ENCODE peak calls at places on chromosomes 5 and 9, in ten cellular contexts. One of them, this sample, is unnamed. For H3K4me1, the result is how much of the 10 kb centered on the place peaks cover.

GRCh38 chr9:14515564-14516198 is 177.6 kb downstream of the ZDHHC21 start:
- DNase-seq in PC-9: no peak
- DNase-seq in ascending aorta: no peak
- DNase-seq in BE2C: peak
- DNase-seq in lower lobe of right lung: no peak
- DNase-seq in heart right ventricle: no peak
- DNase-seq in mucosa of descending colon: no peak
- DNase-seq in IMR-90: no peak
- DNase-seq in endodermal cell: peak
- DNase-seq in OCI-LY7: no peak
- DNase-seq in this sample: no peak

GRCh38 chr9:79657891-79658290 is 86.1 kb downstream of the TLE4 start:
- DNase-seq in endodermal cell: no peak
- DNase-seq in lower lobe of right lung: no peak
- DNase-seq in ascending aorta: no peak
- DNase-seq in OCI-LY7: no peak
- DNase-seq in PC-9: no peak
- DNase-seq in heart right ventricle: no peak
- DNase-seq in IMR-90: no peak
- DNase-seq in BE2C: no peak
- DNase-seq in mucosa of descending colon: no peak
- DNase-seq in this sample: no peak

GRCh38 chr9:133729646-133730281 is 8.4 kb downstream of the SARDH start:
- DNase-seq in PC-9: no peak
- DNase-seq in OCI-LY7: no peak
- DNase-seq in lower lobe of right lung: no peak
- DNase-seq in IMR-90: no peak
- DNase-seq in mucosa of descending colon: no peak
- DNase-seq in endodermal cell: peak
- DNase-seq in ascending aorta: peak
- DNase-seq in BE2C: no peak
- DNase-seq in heart right ventricle: no peak
- DNase-seq in this sample: no peak

GRCh38 chr5:9877473-9877872 is 247.3 kb upstream of the TAS2R1 start:
- DNase-seq in BE2C: no peak
- DNase-seq in OCI-LY7: no peak
- DNase-seq in ascending aorta: no peak
- DNase-seq in PC-9: no peak
- DNase-seq in IMR-90: no peak
- DNase-seq in lower lobe of right lung: no peak
- DNase-seq in endodermal cell: no peak
- DNase-seq in mucosa of descending colon: no peak
- DNase-seq in heart right ventricle: no peak
- DNase-seq in this sample: no peak

GRCh38 chr9:12880406-12881016 is 105.7 kb downstream of the LURAP1L start:
- DNase-seq in mucosa of descending colon: no peak
- DNase-seq in heart right ventricle: no peak
- DNase-seq in BE2C: no peak
- DNase-seq in IMR-90: peak
- DNase-seq in ascending aorta: no peak
- DNase-seq in OCI-LY7: no peak
- DNase-seq in lower lobe of right lung: no peak
- DNase-seq in endodermal cell: no peak
- DNase-seq in PC-9: no peak
- DNase-seq in this sample: no peak

GRCh38 chr5:74241751-74242140 is 398.8 kb downstream of the ENC1 start:
- DNase-seq in endodermal cell: peak
- DNase-seq in ascending aorta: no peak
- DNase-seq in lower lobe of right lung: no peak
- DNase-seq in IMR-90: peak
- DNase-seq in PC-9: peak
- DNase-seq in mucosa of descending colon: no peak
- DNase-seq in OCI-LY7: no peak
- DNase-seq in BE2C: no peak
- DNase-seq in heart right ventricle: no peak
- DNase-seq in this sample: no peak

GRCh38 chr9:7780261-7780988 is 19.2 kb downstream of the DMAC1 start:
- DNase-seq in ascending aorta: no peak
- DNase-seq in heart right ventricle: no peak
- DNase-seq in endodermal cell: no peak
- DNase-seq in lower lobe of right lung: no peak
- DNase-seq in PC-9: no peak
- DNase-seq in OCI-LY7: no peak
- DNase-seq in BE2C: no peak
- DNase-seq in IMR-90: peak
- DNase-seq in mucosa of descending colon: no peak
- DNase-seq in this sample: no peak

GRCh38 chr9:109466623-109467590 is 31.2 kb downstream of the PTPN3 start:
- DNase-seq in ascending aorta: no peak
- DNase-seq in heart right ventricle: no peak
- DNase-seq in mucosa of descending colon: no peak
- DNase-seq in BE2C: no peak
- DNase-seq in PC-9: peak
- DNase-seq in lower lobe of right lung: no peak
- DNase-seq in IMR-90: peak
- DNase-seq in endodermal cell: no peak
- DNase-seq in OCI-LY7: no peak
- DNase-seq in this sample: no peak

GRCh38 chr5:123206618-123207320 is 117.7 kb downstream of the PRDM6 start:
- DNase-seq in OCI-LY7: no peak
- DNase-seq in ascending aorta: peak
- DNase-seq in endodermal cell: no peak
- DNase-seq in lower lobe of right lung: no peak
- DNase-seq in PC-9: no peak
- DNase-seq in mucosa of descending colon: no peak
- DNase-seq in IMR-90: peak
- DNase-seq in heart right ventricle: no peak
- DNase-seq in BE2C: no peak
- DNase-seq in this sample: no peak

DNA sequence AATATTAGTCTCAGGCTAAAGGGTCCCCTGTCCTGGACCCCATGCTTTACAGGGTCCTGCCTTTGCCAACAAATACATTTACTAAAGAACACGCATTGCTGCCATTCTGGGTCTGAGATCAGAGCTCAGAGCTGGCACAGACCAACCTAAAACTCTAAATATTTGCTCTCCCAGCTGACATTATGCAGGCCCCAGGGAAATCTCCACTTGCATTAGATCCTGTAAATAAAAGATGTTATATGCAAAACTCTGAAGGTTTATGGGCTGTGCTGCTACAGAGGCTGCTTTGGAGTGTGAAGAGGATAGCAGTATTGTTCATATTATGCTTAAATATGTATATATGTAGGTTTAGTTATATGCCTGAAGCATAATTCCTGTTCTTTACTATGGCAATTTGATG is 35.9 kb upstream of the RANBP3L start:
- DNase-seq in BE2C: no peak
- DNase-seq in ascending aorta: no peak
- DNase-seq in IMR-90: no peak
- DNase-seq in PC-9: no peak
- DNase-seq in heart right ventricle: no peak
- DNase-seq in OCI-LY7: no peak
- DNase-seq in endodermal cell: no peak
- DNase-seq in mucosa of descending colon: no peak
- DNase-seq in lower lobe of right lung: no peak
- DNase-seq in this sample: no peak
- TF ChIP-seq CTCF in BE2C: no peak
- TF ChIP-seq CTCF in ascending aorta: no peak
- TF ChIP-seq CTCF in IMR-90: no peak
- TF ChIP-seq CTCF in PC-9: no peak
- TF ChIP-seq CTCF in heart right ventricle: no peak
- TF ChIP-seq CTCF in OCI-LY7: no peak
- TF ChIP-seq CTCF in endodermal cell: no peak
- TF ChIP-seq CTCF in mucosa of descending colon: no peak
- TF ChIP-seq CTCF in lower lobe of right lung: no peak
- TF ChIP-seq CTCF in this sample: no peak

GRCh38 chr5:36164461-36164860 is 12.6 kb downstream of the SKP2 start:
- DNase-seq in lower lobe of right lung: no peak
- DNase-seq in endodermal cell: no peak
- DNase-seq in mucosa of descending colon: no peak
- DNase-seq in IMR-90: no peak
- DNase-seq in OCI-LY7: no peak
- DNase-seq in PC-9: no peak
- DNase-seq in heart right ventricle: no peak
- DNase-seq in ascending aorta: no peak
- DNase-seq in BE2C: no peak
- DNase-seq in this sample: no peak

GRCh38 chr5:36158144-36158543 is 6.2 kb downstream of the SKP2 start:
- DNase-seq in ascending aorta: no peak
- DNase-seq in OCI-LY7: no peak
- DNase-seq in lower lobe of right lung: no peak
- DNase-seq in PC-9: no peak
- DNase-seq in BE2C: peak
- DNase-seq in IMR-90: peak
- DNase-seq in endodermal cell: no peak
- DNase-seq in heart right ventricle: no peak
- DNase-seq in mucosa of descending colon: no peak
- DNase-seq in this sample: no peak

GRCh38 chr5:36162810-36163486 is 11.0 kb downstream of the SKP2 start:
- DNase-seq in PC-9: no peak
- DNase-seq in mucosa of descending colon: no peak
- DNase-seq in endodermal cell: no peak
- DNase-seq in heart right ventricle: no peak
- DNase-seq in OCI-LY7: no peak
- DNase-seq in IMR-90: no peak
- DNase-seq in BE2C: no peak
- DNase-seq in ascending aorta: no peak
- DNase-seq in lower lobe of right lung: no peak
- DNase-seq in this sample: no peak

GRCh38 chr5:36161317-36161716 is 9.4 kb downstream of the SKP2 start:
- DNase-seq in PC-9: no peak
- DNase-seq in IMR-90: no peak
- DNase-seq in ascending aorta: no peak
- DNase-seq in heart right ventricle: no peak
- DNase-seq in mucosa of descending colon: no peak
- DNase-seq in BE2C: no peak
- DNase-seq in endodermal cell: no peak
- DNase-seq in lower lobe of right lung: no peak
- DNase-seq in OCI-LY7: no peak
- DNase-seq in this sample: no peak

GRCh38 chr5:36160617-36161016 is 8.7 kb downstream of the SKP2 start:
- DNase-seq in OCI-LY7: no peak
- DNase-seq in PC-9: no peak
- DNase-seq in mucosa of descending colon: no peak
- DNase-seq in heart right ventricle: no peak
- DNase-seq in IMR-90: no peak
- DNase-seq in ascending aorta: no peak
- DNase-seq in lower lobe of right lung: no peak
- DNase-seq in endodermal cell: no peak
- DNase-seq in BE2C: no peak
- DNase-seq in this sample: no peak
- H3K4me1 ChIP-seq in OCI-LY7: under half
- H3K4me1 ChIP-seq in PC-9: under half
- H3K4me1 ChIP-seq in mucosa of descending colon: under half
- H3K4me1 ChIP-seq in heart right ventricle: under half
- H3K4me1 ChIP-seq in IMR-90: under half
- H3K4me1 ChIP-seq in ascending aorta: under half
- H3K4me1 ChIP-seq in lower lobe of right lung: under half
- H3K4me1 ChIP-seq in endodermal cell: under half
- H3K4me1 ChIP-seq in BE2C: half or more
- H3K4me1 ChIP-seq in this sample: under half

DNA sequence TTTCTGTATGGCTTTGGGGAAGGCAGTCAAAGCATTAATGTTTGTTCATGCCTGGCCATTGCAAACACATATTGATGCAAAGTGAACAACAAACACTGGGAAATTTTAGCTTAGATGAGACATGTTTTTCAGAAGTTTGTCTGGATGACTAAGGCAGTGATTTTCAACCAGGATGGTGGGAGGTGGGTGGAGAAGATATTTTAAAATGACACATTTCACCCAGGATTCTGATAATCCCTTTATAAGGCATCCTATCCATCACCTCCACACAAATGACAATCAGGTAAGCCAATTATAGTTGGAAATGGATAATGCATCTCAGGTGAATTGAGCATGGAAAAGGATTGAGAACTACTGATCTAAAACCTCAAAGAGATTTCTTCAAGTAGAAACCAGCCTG is 57.4 kb upstream of the SV2C start:
- DNase-seq in BE2C: no peak
- DNase-seq in PC-9: no peak
- DNase-seq in heart right ventricle: no peak
- DNase-seq in endodermal cell: no peak
- DNase-seq in IMR-90: no peak
- DNase-seq in lower lobe of right lung: no peak
- DNase-seq in OCI-LY7: no peak
- DNase-seq in ascending aorta: no peak
- DNase-seq in mucosa of descending colon: no peak
- DNase-seq in this sample: no peak
- TF ChIP-seq CTCF in BE2C: no peak
- TF ChIP-seq CTCF in PC-9: no peak
- TF ChIP-seq CTCF in heart right ventricle: no peak
- TF ChIP-seq CTCF in endodermal cell: no peak
- TF ChIP-seq CTCF in IMR-90: no peak
- TF ChIP-seq CTCF in lower lobe of right lung: no peak
- TF ChIP-seq CTCF in OCI-LY7: no peak
- TF ChIP-seq CTCF in ascending aorta: no peak
- TF ChIP-seq CTCF in mucosa of descending colon: no peak
- TF ChIP-seq CTCF in this sample: no peak

DNA sequence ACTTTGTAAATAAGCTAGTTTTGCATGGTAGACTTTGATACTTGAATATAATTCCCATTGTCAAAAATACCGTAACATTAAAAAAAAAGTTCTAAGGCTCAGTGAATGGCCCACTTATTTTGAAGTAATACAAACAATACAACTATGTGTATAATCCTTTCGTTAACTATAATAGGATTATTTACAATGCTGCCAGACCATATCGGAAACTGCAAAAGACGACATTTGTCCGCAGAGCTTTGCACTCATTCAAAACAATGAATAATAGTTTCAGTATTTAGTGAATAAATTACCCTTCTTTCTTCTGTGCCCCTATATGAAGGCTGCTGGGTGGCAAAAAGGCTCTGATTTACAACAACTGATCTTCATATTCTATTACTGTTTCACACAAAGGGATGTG is 121.8 kb downstream of the DROSHA start:
- DNase-seq in IMR-90: no peak
- DNase-seq in heart right ventricle: no peak
- DNase-seq in mucosa of descending colon: no peak
- DNase-seq in endodermal cell: no peak
- DNase-seq in BE2C: no peak
- DNase-seq in PC-9: no peak
- DNase-seq in OCI-LY7: no peak
- DNase-seq in lower lobe of right lung: no peak
- DNase-seq in ascending aorta: no peak
- DNase-seq in this sample: no peak
- H3K4me1 ChIP-seq in IMR-90: under half
- H3K4me1 ChIP-seq in heart right ventricle: under half
- H3K4me1 ChIP-seq in mucosa of descending colon: under half
- H3K4me1 ChIP-seq in endodermal cell: under half
- H3K4me1 ChIP-seq in BE2C: under half
- H3K4me1 ChIP-seq in PC-9: under half
- H3K4me1 ChIP-seq in OCI-LY7: under half
- H3K4me1 ChIP-seq in lower lobe of right lung: under half
- H3K4me1 ChIP-seq in ascending aorta: under half
- H3K4me1 ChIP-seq in this sample: under half

GRCh38 chr5:139190125-139190524 is 8.0 kb downstream of the SIL1 start:
- DNase-seq in OCI-LY7: no peak
- DNase-seq in mucosa of descending colon: no peak
- DNase-seq in PC-9: no peak
- DNase-seq in endodermal cell: no peak
- DNase-seq in BE2C: no peak
- DNase-seq in ascending aorta: no peak
- DNase-seq in IMR-90: peak
- DNase-seq in heart right ventricle: no peak
- DNase-seq in lower lobe of right lung: no peak
- DNase-seq in this sample: no peak
- TF ChIP-seq CTCF in OCI-LY7: no peak
- TF ChIP-seq CTCF in mucosa of descending colon: no peak
- TF ChIP-seq CTCF in PC-9: no peak
- TF ChIP-seq CTCF in endodermal cell: no peak
- TF ChIP-seq CTCF in BE2C: no peak
- TF ChIP-seq CTCF in ascending aorta: no peak
- TF ChIP-seq CTCF in IMR-90: no peak
- TF ChIP-seq CTCF in heart right ventricle: no peak
- TF ChIP-seq CTCF in lower lobe of right lung: no peak
- TF ChIP-seq CTCF in this sample: no peak

This sample was measured in spleen.